ENCODE peak calls at places on chromosomes 7 and 10, in four cellular contexts. I, G, V and D are unnamed samples.

GRCh38 chr10:88497878-88498277 is 85.2 kb downstream of the RNLS start:
- DNase-seq in V (no peak), G (no peak), I (no peak), D (no peak)

GRCh38 chr10:63120554-63120953 is 12.6 kb upstream of the NRBF2 start:
- DNase-seq in I (peak; percentile 99), V (peak; percentile 99), G (no peak), D (peak; percentile 80)

GRCh38 chr10:30118590-30118989 is 59.2 kb upstream of the JCAD start:
- DNase-seq in V (no peak), G (no peak), I (no peak), D (no peak)

GRCh38 chr7:37930226-37930948 is 9.9 kb downstream of the EPDR1 start:
- DNase-seq in G (no peak), V (peak; percentile 89), I (peak; percentile 90), D (no peak)

GRCh38 chr10:6140141-6140841 is 51.5 kb downstream of the RBM17 start:
- DNase-seq in G (no peak), V (no peak), I (no peak), D (no peak)

GRCh38 chr10:27242951-27243551 is 2.5 kb upstream of the ACBD5 start:
- DNase-seq in V (peak; percentile 80), I (peak; percentile 82), G (peak; percentile 60), D (peak; percentile 79)

GRCh38 chr7:54858008-54858692 is 99.1 kb upstream of the SEC61G start:
- DNase-seq in V (no peak), I (no peak), G (no peak), D (no peak)

GRCh38 chr7:17030559-17030958 is 148.8 kb upstream of the AGR3 start:
- DNase-seq in V (no peak), G (no peak), I (no peak), D (no peak)

GRCh38 chr10:71011141-71011540 is 122.8 kb upstream of the PCBD1 start:
- DNase-seq in G (no peak), V (no peak), I (no peak), D (no peak)

GRCh38 chr7:43693687-43694398 is 35.5 kb downstream of the COA1 start:
- DNase-seq in I (peak; percentile 91), V (peak; percentile 88), G (no peak), D (peak; percentile 59)

GRCh38 chr7:137527634-137528033 is 184.1 kb upstream of the PTN start:
- DNase-seq in G (no peak), V (no peak), I (no peak), D (no peak)

GRCh38 chr7:95155965-95156364 is 168.4 kb downstream of the PON1 start:
- DNase-seq in V (no peak), G (no peak), I (no peak), D (no peak)

GRCh38 chr10:10078476-10078875 is 939.2 kb upstream of the CELF2 start:
- DNase-seq in G (no peak), I (no peak), V (no peak), D (no peak)

GRCh38 chr10:122519144-122519543 is 41.4 kb upstream of the DMBT1 start:
- DNase-seq in V (no peak), I (no peak), G (no peak), D (no peak)

GRCh38 chr7:41096921-41097320 is 606.0 kb downstream of the INHBA start:
- DNase-seq in I (peak; percentile 100), G (no peak), V (peak; percentile 100), D (no peak)

GRCh38 chr7:52119537-52119936 is 802.9 kb upstream of the COBL start:
- DNase-seq in I (no peak), G (no peak), V (no peak), D (no peak)

GRCh38 chr10:50310560-50311174 is 59.4 kb upstream of the ASAH2 start:
- DNase-seq in I (no peak), V (no peak), G (no peak), D (peak; percentile 11)

GRCh38 chr7:99631311-99632109 is 14.8 kb downstream of the ZSCAN25 start:
- DNase-seq in I (peak; percentile 9), G (no peak), V (no peak), D (peak; percentile 8)

GRCh38 chr10:3350790-3351364 is 178.3 kb upstream of the PITRM1 start:
- DNase-seq in G (no peak), V (no peak), I (no peak), D (no peak)